ENCODE peak calls at places on chromosomes 11 and 22, in nine cellular contexts. One of them, this sample, is unnamed.

GRCh38 chr11:94762208-94762607 is 5.9 kb upstream of the AMOTL1 start:
- DNase-seq in colonic mucosa: no peak
- DNase-seq in mesendoderm: peak; percentile 61
- DNase-seq in effector memory CD4-positive, alpha-beta T cell: no peak
- DNase-seq in IMR-90: no peak
- DNase-seq in kidney: no peak
- DNase-seq in PC-3: peak; percentile 88
- DNase-seq in H1: no peak
- DNase-seq in lower lobe of right lung: no peak
- DNase-seq in this sample: no peak

GRCh38 chr11:133441964-133442660 is 90.2 kb downstream of the OPCML start:
- DNase-seq in IMR-90: no peak
- DNase-seq in lower lobe of right lung: no peak
- DNase-seq in H1: no peak
- DNase-seq in mesendoderm: peak; percentile 7
- DNase-seq in PC-3: no peak
- DNase-seq in colonic mucosa: no peak
- DNase-seq in kidney: no peak
- DNase-seq in effector memory CD4-positive, alpha-beta T cell: no peak
- DNase-seq in this sample: no peak

GRCh38 chr11:117096973-117097566 is 1.2 kb downstream of the SIK3 start:
- DNase-seq in IMR-90: no peak
- DNase-seq in colonic mucosa: no peak
- DNase-seq in mesendoderm: no peak
- DNase-seq in PC-3: no peak
- DNase-seq in H1: no peak
- DNase-seq in effector memory CD4-positive, alpha-beta T cell: no peak
- DNase-seq in kidney: no peak
- DNase-seq in lower lobe of right lung: no peak
- DNase-seq in this sample: no peak

GRCh38 chr11:35525501-35526175 is at the start of gene PAMR1:
- DNase-seq in mesendoderm: peak; percentile 72
- DNase-seq in IMR-90: peak; percentile 90
- DNase-seq in lower lobe of right lung: peak; percentile 45
- DNase-seq in kidney: peak; percentile 85
- DNase-seq in PC-3: no peak
- DNase-seq in H1: peak; percentile 54
- DNase-seq in effector memory CD4-positive, alpha-beta T cell: no peak
- DNase-seq in colonic mucosa: peak; percentile 32
- DNase-seq in this sample: peak; percentile 63

GRCh38 chr11:121578216-121579063 is 125.7 kb upstream of the SORL1-AS1 start:
- DNase-seq in IMR-90: peak; percentile 4
- DNase-seq in kidney: no peak
- DNase-seq in mesendoderm: no peak
- DNase-seq in H1: no peak
- DNase-seq in effector memory CD4-positive, alpha-beta T cell: no peak
- DNase-seq in lower lobe of right lung: no peak
- DNase-seq in PC-3: no peak
- DNase-seq in colonic mucosa: no peak
- DNase-seq in this sample: no peak

GRCh38 chr11:14418801-14419417 is 59.9 kb upstream of the RRAS2 start:
- DNase-seq in IMR-90: peak; percentile 25
- DNase-seq in effector memory CD4-positive, alpha-beta T cell: no peak
- DNase-seq in PC-3: peak; percentile 75
- DNase-seq in H1: no peak
- DNase-seq in colonic mucosa: peak; percentile 22
- DNase-seq in lower lobe of right lung: no peak
- DNase-seq in mesendoderm: peak; percentile 85
- DNase-seq in kidney: no peak
- DNase-seq in this sample: no peak

GRCh38 chr11:67640021-67640757 is 626 bp upstream of the TBX10 start:
- DNase-seq in effector memory CD4-positive, alpha-beta T cell: peak; percentile 48
- DNase-seq in lower lobe of right lung: peak; percentile 79
- DNase-seq in PC-3: peak; percentile 57
- DNase-seq in IMR-90: peak; percentile 33
- DNase-seq in colonic mucosa: peak; percentile 70
- DNase-seq in kidney: peak; percentile 82
- DNase-seq in mesendoderm: peak; percentile 75
- DNase-seq in H1: no peak
- DNase-seq in this sample: peak; percentile 70

GRCh38 chr11:78138694-78139421 is 568 bp downstream of the ALG8 start:
- DNase-seq in PC-3: peak; percentile 54
- DNase-seq in kidney: no peak
- DNase-seq in colonic mucosa: peak; percentile 50
- DNase-seq in lower lobe of right lung: no peak
- DNase-seq in H1: no peak
- DNase-seq in IMR-90: peak; percentile 31
- DNase-seq in mesendoderm: peak; percentile 66
- DNase-seq in effector memory CD4-positive, alpha-beta T cell: no peak
- DNase-seq in this sample: no peak

GRCh38 chr11:34075178-34075820 is 23.8 kb downstream of the CAPRIN1 start:
- DNase-seq in IMR-90: peak; percentile 77
- DNase-seq in effector memory CD4-positive, alpha-beta T cell: no peak
- DNase-seq in lower lobe of right lung: no peak
- DNase-seq in colonic mucosa: no peak
- DNase-seq in mesendoderm: no peak
- DNase-seq in kidney: no peak
- DNase-seq in PC-3: peak; percentile 78
- DNase-seq in H1: no peak
- DNase-seq in this sample: no peak

GRCh38 chr22:48843640-48844039 is 984.0 kb downstream of the BRD1 start:
- DNase-seq in H1: no peak
- DNase-seq in lower lobe of right lung: no peak
- DNase-seq in IMR-90: no peak
- DNase-seq in colonic mucosa: no peak
- DNase-seq in mesendoderm: peak; percentile 40
- DNase-seq in PC-3: no peak
- DNase-seq in kidney: peak; percentile 51
- DNase-seq in effector memory CD4-positive, alpha-beta T cell: no peak
- DNase-seq in this sample: no peak
- H3K4me3 ChIP-seq in H1: no peak overlapping the region
- H3K4me3 ChIP-seq in lower lobe of right lung: no peak overlapping the region
- H3K4me3 ChIP-seq in IMR-90: no peak overlapping the region
- H3K4me3 ChIP-seq in colonic mucosa: no peak overlapping the region
- H3K4me3 ChIP-seq in mesendoderm: no peak overlapping the region
- H3K4me3 ChIP-seq in PC-3: no peak overlapping the region
- H3K4me3 ChIP-seq in kidney: no peak overlapping the region
- H3K4me3 ChIP-seq in effector memory CD4-positive, alpha-beta T cell: no peak overlapping the region
- H3K4me3 ChIP-seq in this sample: no peak overlapping the region

GRCh38 chr11:10413268-10413667 is 41.8 kb upstream of the AMPD3 start:
- DNase-seq in lower lobe of right lung: no peak
- DNase-seq in IMR-90: peak; percentile 22
- DNase-seq in PC-3: peak; percentile 62
- DNase-seq in mesendoderm: peak; percentile 44
- DNase-seq in H1: no peak
- DNase-seq in kidney: no peak
- DNase-seq in effector memory CD4-positive, alpha-beta T cell: peak; percentile 2
- DNase-seq in colonic mucosa: peak; percentile 38
- DNase-seq in this sample: no peak
- H3K27ac ChIP-seq in lower lobe of right lung: no peak overlapping the region
- H3K27ac ChIP-seq in IMR-90: no peak overlapping the region
- H3K27ac ChIP-seq in PC-3: no peak overlapping the region
- H3K27ac ChIP-seq in mesendoderm: no peak overlapping the region
- H3K27ac ChIP-seq in H1: no peak overlapping the region
- H3K27ac ChIP-seq in kidney: no peak overlapping the region
- H3K27ac ChIP-seq in effector memory CD4-positive, alpha-beta T cell: no peak overlapping the region
- H3K27ac ChIP-seq in colonic mucosa: no peak overlapping the region
- H3K27ac ChIP-seq in this sample: no peak overlapping the region

DNA sequence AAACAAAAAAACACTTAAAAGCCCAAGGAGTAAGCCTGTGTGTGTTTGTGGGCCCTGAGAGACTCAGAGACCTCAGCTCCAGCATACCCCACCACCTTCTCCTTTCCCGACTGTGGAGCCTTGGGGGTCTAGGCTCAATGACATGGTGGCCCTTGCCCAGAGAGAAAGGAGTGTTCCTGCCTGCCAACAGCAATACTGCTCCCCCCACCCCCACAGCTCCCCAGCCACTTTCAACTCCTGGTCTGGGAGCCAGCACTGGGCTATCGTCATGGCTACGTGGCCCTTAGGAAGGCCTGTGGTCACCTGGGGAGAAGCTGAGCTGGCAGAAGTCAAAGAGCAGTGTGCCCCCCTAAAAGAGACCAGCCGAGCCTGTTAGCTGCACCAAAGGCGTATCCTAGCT is 2.6 kb downstream of the PPP1R14B start:
- DNase-seq in effector memory CD4-positive, alpha-beta T cell: no peak
- DNase-seq in lower lobe of right lung: no peak
- DNase-seq in kidney: no peak
- DNase-seq in H1: no peak
- DNase-seq in colonic mucosa: no peak
- DNase-seq in mesendoderm: no peak
- DNase-seq in IMR-90: no peak
- DNase-seq in PC-3: no peak
- DNase-seq in this sample: no peak
- H3K4me3 ChIP-seq in effector memory CD4-positive, alpha-beta T cell: no peak overlapping the region
- H3K4me3 ChIP-seq in lower lobe of right lung: no peak overlapping the region
- H3K4me3 ChIP-seq in kidney: no peak overlapping the region
- H3K4me3 ChIP-seq in H1: no peak overlapping the region
- H3K4me3 ChIP-seq in colonic mucosa: no peak overlapping the region
- H3K4me3 ChIP-seq in mesendoderm: no peak overlapping the region
- H3K4me3 ChIP-seq in IMR-90: no peak overlapping the region
- H3K4me3 ChIP-seq in PC-3: peak overlapping the region; percentile 80
- H3K4me3 ChIP-seq in this sample: no peak overlapping the region

GRCh38 chr22:37505565-37505964 is 13.7 kb downstream of the CARD10 start:
- DNase-seq in mesendoderm: no peak
- DNase-seq in PC-3: no peak
- DNase-seq in IMR-90: no peak
- DNase-seq in effector memory CD4-positive, alpha-beta T cell: no peak
- DNase-seq in colonic mucosa: no peak
- DNase-seq in lower lobe of right lung: no peak
- DNase-seq in kidney: no peak
- DNase-seq in H1: no peak
- DNase-seq in this sample: no peak
- H3K27ac ChIP-seq in mesendoderm: no peak overlapping the region
- H3K27ac ChIP-seq in PC-3: no peak overlapping the region
- H3K27ac ChIP-seq in IMR-90: no peak overlapping the region
- H3K27ac ChIP-seq in effector memory CD4-positive, alpha-beta T cell: no peak overlapping the region
- H3K27ac ChIP-seq in colonic mucosa: no peak overlapping the region
- H3K27ac ChIP-seq in lower lobe of right lung: no peak overlapping the region
- H3K27ac ChIP-seq in kidney: no peak overlapping the region
- H3K27ac ChIP-seq in H1: no peak overlapping the region
- H3K27ac ChIP-seq in this sample: no peak overlapping the region

DNA sequence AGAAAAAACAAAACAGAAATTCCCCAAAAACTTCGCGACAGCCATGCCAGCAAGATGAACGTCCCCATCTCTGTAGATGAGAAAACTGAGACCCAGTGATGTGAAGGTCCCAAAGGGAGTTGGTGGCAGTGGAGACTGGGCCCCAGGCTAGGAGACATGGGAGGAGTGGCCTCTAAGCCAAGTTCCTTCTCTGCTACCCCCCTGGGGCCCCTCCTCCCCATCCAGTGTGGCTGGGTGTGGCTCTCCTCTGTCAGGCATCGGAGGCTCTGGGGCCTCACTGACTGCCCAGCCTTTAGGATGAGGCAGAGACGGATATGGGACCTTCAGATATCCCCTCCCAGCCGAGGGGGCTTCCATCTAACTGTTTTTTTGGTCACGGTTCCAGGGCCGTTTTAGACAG is 9.8 kb downstream of the RELT start:
- DNase-seq in effector memory CD4-positive, alpha-beta T cell: no peak
- DNase-seq in IMR-90: no peak
- DNase-seq in H1: no peak
- DNase-seq in mesendoderm: no peak
- DNase-seq in lower lobe of right lung: peak; percentile 82
- DNase-seq in kidney: no peak
- DNase-seq in PC-3: no peak
- DNase-seq in colonic mucosa: no peak
- DNase-seq in this sample: no peak
- H3K4me3 ChIP-seq in effector memory CD4-positive, alpha-beta T cell: no peak overlapping the region
- H3K4me3 ChIP-seq in IMR-90: no peak overlapping the region
- H3K4me3 ChIP-seq in H1: no peak overlapping the region
- H3K4me3 ChIP-seq in mesendoderm: no peak overlapping the region
- H3K4me3 ChIP-seq in lower lobe of right lung: peak overlapping the region; percentile 21
- H3K4me3 ChIP-seq in kidney: no peak overlapping the region
- H3K4me3 ChIP-seq in PC-3: no peak overlapping the region
- H3K4me3 ChIP-seq in colonic mucosa: no peak overlapping the region
- H3K4me3 ChIP-seq in this sample: no peak overlapping the region

GRCh38 chr22:38871360-38872171 is 450 bp downstream of the CBX6 start:
- DNase-seq in H1: no peak
- DNase-seq in mesendoderm: peak; percentile 57
- DNase-seq in kidney: peak; percentile 83
- DNase-seq in lower lobe of right lung: peak; percentile 52
- DNase-seq in colonic mucosa: no peak
- DNase-seq in PC-3: no peak
- DNase-seq in effector memory CD4-positive, alpha-beta T cell: no peak
- DNase-seq in IMR-90: no peak
- DNase-seq in this sample: no peak
- H3K27ac ChIP-seq in H1: no peak overlapping the region
- H3K27ac ChIP-seq in mesendoderm: peak overlapping the region; percentile 64
- H3K27ac ChIP-seq in kidney: peak overlapping the region; percentile 74
- H3K27ac ChIP-seq in lower lobe of right lung: peak overlapping the region; percentile 80
- H3K27ac ChIP-seq in colonic mucosa: peak overlapping the region; percentile 58
- H3K27ac ChIP-seq in PC-3: peak overlapping the region; percentile 34
- H3K27ac ChIP-seq in effector memory CD4-positive, alpha-beta T cell: peak overlapping the region; percentile 72
- H3K27ac ChIP-seq in IMR-90: peak overlapping the region; percentile 94
- H3K27ac ChIP-seq in this sample: peak overlapping the region; percentile 84

DNA sequence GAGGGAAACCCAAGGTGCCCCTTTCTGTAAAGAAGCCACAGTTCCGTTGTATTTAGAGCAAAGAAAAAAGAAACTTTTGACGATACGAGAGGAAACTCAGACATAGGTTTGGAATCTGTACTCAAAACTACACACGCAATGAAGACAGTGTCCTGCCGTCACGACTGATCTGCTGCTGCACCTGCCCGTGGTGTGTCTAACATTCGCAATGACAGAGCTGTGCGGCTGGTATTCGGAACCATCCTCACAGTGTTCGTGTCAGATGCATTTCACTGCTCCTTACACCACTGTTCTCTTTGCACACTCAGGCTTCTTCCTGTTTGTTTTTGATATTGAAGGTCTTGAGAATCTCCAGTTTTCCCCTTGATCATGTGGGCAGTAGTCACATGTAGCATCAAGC is 84.8 kb downstream of the RTL6 start:
- DNase-seq in PC-3: no peak
- DNase-seq in lower lobe of right lung: no peak
- DNase-seq in H1: no peak
- DNase-seq in mesendoderm: no peak
- DNase-seq in kidney: peak; percentile 10
- DNase-seq in IMR-90: no peak
- DNase-seq in effector memory CD4-positive, alpha-beta T cell: no peak
- DNase-seq in colonic mucosa: no peak
- DNase-seq in this sample: no peak
- H3K4me3 ChIP-seq in PC-3: no peak overlapping the region
- H3K4me3 ChIP-seq in lower lobe of right lung: no peak overlapping the region
- H3K4me3 ChIP-seq in H1: no peak overlapping the region
- H3K4me3 ChIP-seq in mesendoderm: no peak overlapping the region
- H3K4me3 ChIP-seq in kidney: no peak overlapping the region
- H3K4me3 ChIP-seq in IMR-90: no peak overlapping the region
- H3K4me3 ChIP-seq in effector memory CD4-positive, alpha-beta T cell: no peak overlapping the region
- H3K4me3 ChIP-seq in colonic mucosa: no peak overlapping the region
- H3K4me3 ChIP-seq in this sample: no peak overlapping the region

DNA sequence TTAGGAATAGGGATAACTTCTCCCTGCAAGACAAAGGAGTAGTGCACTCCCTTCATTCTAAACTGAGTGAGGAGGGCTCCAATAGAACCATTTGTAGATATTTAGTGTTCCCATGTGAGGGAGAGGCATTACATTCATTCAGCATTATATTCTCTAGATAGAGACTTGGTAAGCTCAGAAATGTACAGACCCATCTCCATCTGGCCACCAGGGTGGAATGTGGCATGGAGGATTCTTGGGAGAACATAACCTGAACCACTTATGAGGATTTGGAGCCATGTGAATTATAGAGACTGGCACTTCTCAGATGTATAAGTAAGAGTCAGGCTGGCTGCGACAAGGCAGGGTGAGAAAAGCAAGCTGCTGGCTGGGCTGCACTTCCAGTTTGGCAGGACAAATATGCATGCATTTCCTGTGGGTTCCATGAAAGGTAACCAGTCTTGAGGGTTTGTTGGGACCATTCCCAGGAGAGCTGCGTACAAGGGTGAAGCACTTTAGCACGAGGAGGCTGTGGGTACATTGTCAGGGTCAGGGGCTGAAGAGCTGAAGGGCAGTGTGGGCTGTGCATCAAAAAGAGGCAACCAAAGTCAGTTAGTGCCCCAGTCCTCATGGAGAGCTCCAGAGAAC is 9.2 kb downstream of the RRP8 start:
- DNase-seq in H1: no peak
- DNase-seq in kidney: no peak
- DNase-seq in PC-3: no peak
- DNase-seq in mesendoderm: no peak
- DNase-seq in effector memory CD4-positive, alpha-beta T cell: no peak
- DNase-seq in IMR-90: no peak
- DNase-seq in colonic mucosa: peak; percentile 10
- DNase-seq in lower lobe of right lung: no peak
- DNase-seq in this sample: no peak
- H3K27ac ChIP-seq in H1: no peak overlapping the region
- H3K27ac ChIP-seq in kidney: no peak overlapping the region
- H3K27ac ChIP-seq in PC-3: no peak overlapping the region
- H3K27ac ChIP-seq in mesendoderm: no peak overlapping the region
- H3K27ac ChIP-seq in effector memory CD4-positive, alpha-beta T cell: no peak overlapping the region
- H3K27ac ChIP-seq in IMR-90: no peak overlapping the region
- H3K27ac ChIP-seq in colonic mucosa: no peak overlapping the region
- H3K27ac ChIP-seq in lower lobe of right lung: no peak overlapping the region
- H3K27ac ChIP-seq in this sample: no peak overlapping the region

This sample was measured in Peyer's patch.